ENCODE peak calls at places on chromosomes 3 and 15, in six cellular contexts. U is epithelial cell of esophagus, N is upper lobe of right lung, Q is K562, P is fibroblast of mammary gland, T is neural progenitor cell. S is an unnamed sample.

GRCh38 chr3:168116279-168116678 is 20.6 kb upstream of the GOLIM4 start:
- DNase-seq in Q (peak; percentile 81), N (peak; percentile 67), T (no peak), U (peak; percentile 29), P (peak; percentile 59), S (no peak)

GRCh38 chr15:75758071-75758872 is 45.6 kb upstream of the CSPG4 start:
- DNase-seq in T (peak; percentile 95), N (peak; percentile 93), Q (peak; percentile 93), U (peak; percentile 69), P (peak; percentile 78), S (peak; percentile 99)

GRCh38 chr3:17639257-17639656 is 103.2 kb downstream of the TBC1D5 start:
- DNase-seq in Q (no peak), T (no peak), P (peak; percentile 76), U (peak; percentile 68), N (no peak), S (no peak)

GRCh38 chr15:80175436-80175835 is 22.6 kb downstream of the FAH start:
- DNase-seq in Q (no peak), N (no peak), T (no peak), P (no peak), U (no peak), S (no peak)

GRCh38 chr3:71629289-71630252 is 46.0 kb upstream of the FOXP1 start:
- DNase-seq in Q (no peak), U (peak; percentile 6), T (no peak), P (peak; percentile 86), N (no peak), S (no peak)

GRCh38 chr15:80508783-80509182 is 104.6 kb downstream of the ARNT2 start:
- DNase-seq in T (no peak), N (no peak), U (no peak), P (no peak), Q (no peak), S (no peak)

GRCh38 chr3:129121792-129122696 is at the start of gene RAB43:
- DNase-seq in Q (peak; percentile 93), T (peak; percentile 99), P (peak; percentile 68), U (peak; percentile 85), N (peak; percentile 94), S (peak; percentile 66)

GRCh38 chr3:61559108-61559731 is 2.2 kb upstream of the PTPRG start:
- DNase-seq in Q (no peak), U (no peak), N (no peak), T (no peak), P (peak; percentile 35), S (no peak)

GRCh38 chr15:96047255-96047931 is 283.1 kb upstream of the NR2F2 start:
- DNase-seq in U (peak; percentile 52), Q (no peak), P (peak; percentile 99), N (no peak), T (no peak), S (no peak)

GRCh38 chr3:10992017-10992945 is at the start of gene SLC6A1:
- DNase-seq in Q (no peak), N (no peak), U (no peak), T (peak; percentile 73), P (no peak), S (peak; percentile 49)

GRCh38 chr3:68614087-68614486 is 318.3 kb downstream of the TAFA4 start:
- DNase-seq in U (no peak), Q (no peak), N (no peak), T (no peak), P (no peak), S (no peak)

GRCh38 chr15:71133734-71134464 is 18.6 kb downstream of the THSD4 start:
- DNase-seq in Q (no peak), T (no peak), U (peak; percentile 80), N (no peak), P (no peak), S (peak; percentile 56)

GRCh38 chr3:160801386-160802118 is 45.5 kb downstream of the PPM1L start:
- DNase-seq in P (peak; percentile 74), U (peak; percentile 46), N (no peak), Q (no peak), T (no peak), S (no peak)

GRCh38 chr15:75680007-75680789 is 32.5 kb downstream of the CSPG4 start:
- DNase-seq in P (no peak), Q (no peak), T (peak; percentile 54), N (no peak), U (no peak), S (no peak)

GRCh38 chr15:71390101-71390500 is 274.8 kb downstream of the THSD4 start:
- DNase-seq in U (no peak), N (no peak), P (no peak), Q (no peak), T (peak; percentile 0), S (no peak)

GRCh38 chr3:170506556-170506955 is 79.3 kb downstream of the SLC7A14 start:
- DNase-seq in U (peak; percentile 41), T (no peak), P (peak; percentile 60), N (no peak), Q (no peak), S (no peak)

GRCh38 chr3:150412599-150413069 is 4.5 kb downstream of the TSC22D2 start:
- DNase-seq in Q (peak; percentile 32), T (no peak), P (peak; percentile 86), N (no peak), U (peak; percentile 87), S (peak; percentile 59)

GRCh38 chr3:73685061-73685460 is 60.3 kb upstream of the PDZRN3 start:
- DNase-seq in T (peak; percentile 19), N (no peak), U (peak; percentile 38), P (no peak), Q (no peak), S (peak; percentile 66)

GRCh38 chr15:69424748-69425413 is 10.7 kb downstream of the KIF23 start:
- DNase-seq in P (no peak), N (no peak), U (peak; percentile 34), Q (no peak), T (no peak), S (no peak)

GRCh38 chr3:25557641-25558040 is 107.1 kb downstream of the TOP2B start:
- DNase-seq in U (no peak), Q (no peak), T (no peak), P (no peak), N (no peak), S (no peak)

DNA sequence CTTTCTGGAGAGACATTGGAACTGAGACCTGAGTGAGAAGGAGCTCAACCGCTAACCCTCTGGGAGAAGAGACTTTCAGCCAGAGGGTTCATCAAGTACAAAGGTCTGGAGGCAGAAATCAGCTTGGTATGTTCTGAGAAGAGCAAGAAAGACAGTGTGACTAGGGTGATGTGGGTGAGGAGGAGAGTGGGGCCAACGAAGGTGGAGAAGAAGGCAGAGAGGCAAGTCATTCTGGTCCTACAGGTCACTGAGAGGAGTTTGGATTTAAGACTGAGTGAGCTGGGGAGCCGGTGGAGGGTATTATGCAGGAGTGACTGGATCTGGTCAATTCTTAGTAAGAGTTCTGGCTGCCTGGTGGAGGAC is 12.2 kb downstream of the XIRP1 start:
- DNase-seq in Q (no peak), P (no peak), T (no peak), U (peak; percentile 13), N (no peak), S (no peak)
- H3K4me3 ChIP-seq in Q (peak overlapping the region; percentile 39), P (peak overlapping the region; percentile 43), T (peak overlapping the region; percentile 62), U (peak overlapping the region; percentile 6), N (peak overlapping the region; percentile 34), S (peak overlapping the region; percentile 27)

GRCh38 chr3:24480497-24480896 is 14.2 kb downstream of the THRB start:
- DNase-seq in Q (no peak), N (no peak), P (no peak), T (no peak), U (peak; percentile 32), S (peak; percentile 56)

GRCh38 chr3:24474862-24475261 is 19.8 kb downstream of the THRB start:
- DNase-seq in P (no peak), Q (no peak), U (no peak), N (no peak), T (no peak), S (no peak)

GRCh38 chr3:24475945-24476344 is 18.7 kb downstream of the THRB start:
- DNase-seq in U (peak; percentile 36), Q (no peak), T (no peak), N (no peak), P (peak; percentile 38), S (peak; percentile 47)

GRCh38 chr3:24479816-24480215 is 14.8 kb downstream of the THRB start:
- DNase-seq in N (no peak), Q (no peak), P (no peak), U (no peak), T (no peak), S (no peak)

GRCh38 chr3:24477090-24477656 is 17.5 kb downstream of the THRB start:
- DNase-seq in T (peak; percentile 30), P (no peak), Q (no peak), U (no peak), N (no peak), S (peak; percentile 73)
- H3K4me3 ChIP-seq in T (peak overlapping the region; percentile 2), P (no peak overlapping the region), Q (no peak overlapping the region), U (no peak overlapping the region), N (no peak overlapping the region), S (no peak overlapping the region)

GRCh38 chr3:69865920-69866679 is 126.8 kb downstream of the MITF start:
- DNase-seq in P (no peak), Q (peak; percentile 53), U (peak; percentile 65), T (peak; percentile 10), N (peak; percentile 68), S (no peak)
- H3K4me3 ChIP-seq in P (no peak overlapping the region), Q (no peak overlapping the region), U (peak overlapping the region; percentile 55), T (no peak overlapping the region), N (peak overlapping the region; percentile 34), S (no peak overlapping the region)

GRCh38 chr3:188202358-188203138 is 48.6 kb downstream of the LPP start:
- DNase-seq in Q (peak; percentile 12), P (no peak), T (no peak), N (no peak), U (no peak), S (peak; percentile 29)
- H3K4me3 ChIP-seq in Q (no peak overlapping the region), P (no peak overlapping the region), T (no peak overlapping the region), N (no peak overlapping the region), U (no peak overlapping the region), S (no peak overlapping the region)

GRCh38 chr3:193954752-193955151 is 181.2 kb upstream of the HES1 start:
- DNase-seq in P (no peak), N (no peak), Q (no peak), U (no peak), T (no peak), S (no peak)
- H3K4me3 ChIP-seq in P (no peak overlapping the region), N (no peak overlapping the region), Q (no peak overlapping the region), U (no peak overlapping the region), T (no peak overlapping the region), S (no peak overlapping the region)

GRCh38 chr15:59250249-59250648 is 43.6 kb downstream of the LDHAL6B start:
- DNase-seq in Q (no peak), P (no peak), U (no peak), T (no peak), N (no peak), S (no peak)
- H3K4me3 ChIP-seq in Q (no peak overlapping the region), P (no peak overlapping the region), U (no peak overlapping the region), T (no peak overlapping the region), N (no peak overlapping the region), S (no peak overlapping the region)

GRCh38 chr15:25456196-25456595 is 17.4 kb upstream of the UBE3A start:
- DNase-seq in Q (no peak), N (no peak), U (no peak), T (no peak), P (no peak), S (no peak)
- H3K4me3 ChIP-seq in Q (no peak overlapping the region), N (no peak overlapping the region), U (no peak overlapping the region), T (no peak overlapping the region), P (no peak overlapping the region), S (no peak overlapping the region)

GRCh38 chr15:93070901-93071300 is 18.1 kb downstream of the RGMA start:
- DNase-seq in N (no peak), Q (no peak), U (no peak), P (no peak), T (peak; percentile 39), S (peak; percentile 55)
- H3K4me3 ChIP-seq in N (peak overlapping the region; percentile 62), Q (no peak overlapping the region), U (peak overlapping the region; percentile 84), P (no peak overlapping the region), T (peak overlapping the region; percentile 95), S (peak overlapping the region; percentile 78)

S was measured in HAP-1.